ENCODE peak calls at places on chromosome 4, in four cellular contexts. K is GM12878, H is HepG2, B is WTC11. M is an unnamed sample.

GRCh38 chr4:169621754-169622481 is 1.5 kb downstream of the CLCN3 start:
- DNase-seq in K (no peak), H (peak; percentile 57), B (no peak), M (peak; percentile 10)

GRCh38 chr4:26204911-26205368 is 115.9 kb upstream of the RBPJ start:
- DNase-seq in H (no peak), K (no peak), B (peak; percentile 22), M (no peak)

GRCh38 chr4:81724925-81725329 is 253.2 kb upstream of the RASGEF1B start:
- DNase-seq in B (no peak), K (peak; percentile 3), H (peak; percentile 7), M (peak; percentile 23)

GRCh38 chr4:10121568-10122097 is 5.0 kb upstream of the WDR1 start:
- DNase-seq in H (peak; percentile 94), B (no peak), K (no peak), M (no peak)

GRCh38 chr4:162841769-162842168 is 324.9 kb downstream of the NAF1 start:
- DNase-seq in K (no peak), B (no peak), H (no peak), M (no peak)

GRCh38 chr4:120348521-120348920 is 281.9 kb upstream of the MAD2L1 start:
- DNase-seq in H (no peak), B (no peak), K (no peak), M (no peak)

GRCh38 chr4:56611501-56611900 is 69.6 kb downstream of the HOPX start:
- DNase-seq in B (no peak), K (no peak), H (no peak), M (no peak)

GRCh38 chr4:120691536-120691935 is 231.0 kb downstream of the PRDM5 start:
- DNase-seq in K (no peak), H (no peak), B (no peak), M (no peak)

GRCh38 chr4:159401791-159402380 is 299.0 kb downstream of the RAPGEF2 start:
- DNase-seq in K (no peak), B (no peak), H (peak; percentile 25), M (no peak)

GRCh38 chr4:171142639-171143038 is 670.6 kb upstream of the GALNTL6 start:
- DNase-seq in K (no peak), H (no peak), B (no peak), M (no peak)

GRCh38 chr4:110270492-110271197 is 72.2 kb upstream of the ELOVL6 start:
- DNase-seq in H (no peak), B (no peak), K (no peak), M (no peak)

GRCh38 chr4:123849495-123849894 is 452.9 kb downstream of the SPRY1 start:
- DNase-seq in H (peak; percentile 42), B (no peak), K (no peak), M (no peak)

GRCh38 chr4:20890752-20891151 is 190.5 kb downstream of the PACRGL start:
- DNase-seq in H (no peak), K (no peak), B (no peak), M (no peak)

GRCh38 chr4:32142075-32142474 is 1421.9 kb downstream of the PCDH7 start:
- DNase-seq in H (no peak), K (no peak), B (no peak), M (no peak)

GRCh38 chr4:142353149-142353738 is 492.9 kb downstream of the INPP4B start:
- DNase-seq in B (no peak), H (peak; percentile 27), K (no peak), M (peak; percentile 10)

GRCh38 chr4:20408596-20408995 is 156.9 kb downstream of the SLIT2 start:
- DNase-seq in H (no peak), B (no peak), K (no peak), M (no peak)

GRCh38 chr4:96766359-96766758 is 926.5 kb downstream of the PDHA2 start:
- DNase-seq in H (no peak), K (no peak), B (no peak), M (no peak)

GRCh38 chr4:114694770-114695169 is 96.2 kb downstream of the UGT8 start:
- DNase-seq in B (no peak), H (peak; percentile 12), K (peak; percentile 11), M (peak; percentile 37)

GRCh38 chr4:83629945-83630684 is 94.2 kb downstream of the GPAT3 start:
- DNase-seq in K (no peak), H (no peak), B (no peak), M (peak; percentile 96)

GRCh38 chr4:154503598-154503997 is 12.0 kb upstream of the DCHS2 start:
- DNase-seq in K (no peak), H (peak; percentile 37), B (no peak), M (peak; percentile 34)

GRCh38 chr4:77695769-77696168 is 90.1 kb downstream of the CXCL13 start:
- DNase-seq in K (no peak), H (peak; percentile 56), B (no peak), M (no peak)

GRCh38 chr4:85970535-85970934 is 389.3 kb downstream of the MAPK10 start:
- DNase-seq in B (no peak), K (no peak), H (no peak), M (no peak)

GRCh38 chr4:100164808-100165760 is 25.2 kb downstream of the DDIT4L start:
- DNase-seq in B (no peak), K (no peak), H (no peak), M (no peak)

GRCh38 chr4:2336659-2337058 is 74.8 kb upstream of the MXD4 start:
- DNase-seq in B (no peak), K (no peak), H (no peak), M (no peak)

GRCh38 chr4:79678472-79679202 is 270.6 kb upstream of the GK2 start:
- DNase-seq in H (no peak), K (no peak), B (no peak), M (peak; percentile 46)

GRCh38 chr4:56752985-56753384 is 68.5 kb downstream of the SPINK2 start:
- DNase-seq in H (no peak), K (no peak), B (no peak), M (no peak)

GRCh38 chr4:100450449-100450848 is 67.4 kb downstream of the EMCN start:
- DNase-seq in H (no peak), K (no peak), B (no peak), M (no peak)

GRCh38 chr4:109942292-109942926 is 29.7 kb downstream of the EGF start:
- DNase-seq in K (no peak), B (no peak), H (no peak), M (no peak)

GRCh38 chr4:166594326-166594946 is 639.9 kb downstream of the SPOCK3 start:
- DNase-seq in H (peak; percentile 29), K (peak; percentile 13), B (peak; percentile 70), M (no peak)

GRCh38 chr4:58465031-58465430 is 1354.8 kb upstream of the IGFBP7 start:
- DNase-seq in H (no peak), K (no peak), B (no peak), M (no peak)

GRCh38 chr4:7425591-7426468 is 8.9 kb downstream of the PSAPL1 start:
- DNase-seq in H (no peak), K (no peak), B (peak; percentile 6), M (no peak)

GRCh38 chr4:27003602-27004238 is 143.1 kb downstream of the STIM2 start:
- DNase-seq in H (no peak), K (no peak), B (no peak), M (no peak)

GRCh38 chr4:102318526-102318925 is 26.8 kb downstream of the SLC39A8 start:
- DNase-seq in H (no peak), K (no peak), B (no peak), M (no peak)

GRCh38 chr4:102315532-102315931 is 29.8 kb downstream of the SLC39A8 start:
- DNase-seq in K (no peak), B (no peak), H (no peak), M (no peak)

GRCh38 chr4:102316585-102316984 is 28.7 kb downstream of the SLC39A8 start:
- DNase-seq in H (no peak), B (no peak), K (no peak), M (no peak)

GRCh38 chr4:102318105-102318504 is 27.2 kb downstream of the SLC39A8 start:
- DNase-seq in H (no peak), K (no peak), B (no peak), M (no peak)

GRCh38 chr4:102317459-102317858 is 27.8 kb downstream of the SLC39A8 start:
- DNase-seq in B (no peak), K (no peak), H (no peak), M (no peak)
- TF ChIP-seq ESRRA in B (no peak), K (no peak), H (no peak), M (no peak)

GRCh38 chr4:151325320-151326246 is at the start of gene SH3D19:
- DNase-seq in B (peak; percentile 58), K (no peak), H (peak; percentile 99), M (peak; percentile 6)
- TF ChIP-seq MAX in B (no peak), K (no peak), H (peak; percentile 89), M (no peak)

DNA sequence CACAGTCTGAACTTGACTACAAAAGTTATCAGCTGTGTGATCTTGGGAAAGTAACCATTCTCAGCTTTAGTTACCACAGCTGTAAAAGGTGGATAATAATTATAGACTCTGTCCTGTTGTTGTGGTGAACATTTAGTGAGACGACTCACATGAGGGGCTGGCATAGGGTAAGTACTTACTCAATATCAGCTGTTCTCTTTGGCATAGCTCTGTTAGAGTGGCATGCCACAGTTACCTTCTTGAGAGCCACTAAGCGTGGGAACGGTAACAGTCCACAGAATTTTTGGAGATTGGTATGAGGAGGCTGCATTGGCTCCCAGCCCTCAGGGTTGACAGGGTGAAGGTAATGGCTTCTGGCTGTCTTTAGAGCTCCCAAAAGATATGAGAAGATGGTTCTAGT is 13.2 kb upstream of the HAND2 start:
- DNase-seq in H (no peak), B (no peak), K (no peak), M (no peak)
- TF ChIP-seq SP1 in H (no peak), B (no peak), K (no peak), M (no peak)

GRCh38 chr4:168537086-168537485 is 40.2 kb downstream of the PALLD start:
- DNase-seq in H (no peak), K (no peak), B (no peak), M (no peak)

GRCh38 chr4:168537556-168537955 is 40.7 kb downstream of the PALLD start:
- DNase-seq in B (no peak), H (no peak), K (no peak), M (no peak)

GRCh38 chr4:168541608-168541953 is 44.7 kb downstream of the PALLD start:
- DNase-seq in B (no peak), H (no peak), K (no peak), M (no peak)

GRCh38 chr4:168540865-168541607 is 44.2 kb downstream of the PALLD start:
- DNase-seq in H (no peak), B (no peak), K (no peak), M (no peak)

GRCh38 chr4:168540086-168540864 is 43.4 kb downstream of the PALLD start:
- DNase-seq in K (no peak), H (no peak), B (no peak), M (no peak)
- TF ChIP-seq ESRRA in K (no peak), H (no peak), B (no peak), M (no peak)

GRCh38 chr4:140756292-140757219 is at the start of gene TBC1D9:
- DNase-seq in B (peak; percentile 82), H (peak; percentile 68), K (peak; percentile 25), M (peak; percentile 9)

GRCh38 chr4:140757220-140757607 is 1.0 kb upstream of the TBC1D9 start:
- DNase-seq in H (no peak), B (no peak), K (no peak), M (no peak)

GRCh38 chr4:140755811-140756291 is 334 bp downstream of the TBC1D9 start:
- DNase-seq in H (no peak), B (peak; percentile 53), K (no peak), M (no peak)

GRCh38 chr4:140752669-140753068 is 3.5 kb downstream of the TBC1D9 start:
- DNase-seq in H (no peak), B (no peak), K (no peak), M (no peak)

GRCh38 chr4:140754918-140755810 is 1.0 kb downstream of the TBC1D9 start:
- DNase-seq in H (no peak), B (no peak), K (no peak), M (no peak)
- TF ChIP-seq MAX in H (no peak), B (no peak), K (no peak), M (no peak)